ENCODE peak calls at places on chromosome 19, in seven cellular contexts. One of them, this sample, is unnamed.

GRCh38 chr19:49812452-49812996 is 568 bp downstream of the FUZ start:
- DNase-seq in ovary: no peak
- DNase-seq in A549: no peak
- DNase-seq in fibroblast of lung: no peak
- DNase-seq in lung: no peak
- DNase-seq in hepatocyte: no peak
- DNase-seq in psoas muscle: no peak
- DNase-seq in this sample: no peak

GRCh38 chr19:16571689-16572331 is 405 bp downstream of the SLC35E1 start:
- DNase-seq in ovary: peak
- DNase-seq in A549: no peak
- DNase-seq in fibroblast of lung: peak
- DNase-seq in lung: no peak
- DNase-seq in hepatocyte: peak
- DNase-seq in psoas muscle: peak
- DNase-seq in this sample: no peak

GRCh38 chr19:12778020-12778904 is 2.9 kb upstream of the HOOK2 start:
- DNase-seq in ovary: peak
- DNase-seq in A549: no peak
- DNase-seq in fibroblast of lung: peak
- DNase-seq in lung: peak
- DNase-seq in hepatocyte: peak
- DNase-seq in psoas muscle: peak
- DNase-seq in this sample: peak

GRCh38 chr19:7177926-7178325 is 108.4 kb downstream of the ZNF557 start:
- DNase-seq in ovary: no peak
- DNase-seq in A549: no peak
- DNase-seq in fibroblast of lung: no peak
- DNase-seq in lung: no peak
- DNase-seq in hepatocyte: no peak
- DNase-seq in psoas muscle: no peak
- DNase-seq in this sample: no peak

GRCh38 chr19:30036154-30037129 is 94.4 kb downstream of the URI1 start:
- DNase-seq in ovary: no peak
- DNase-seq in A549: no peak
- DNase-seq in fibroblast of lung: no peak
- DNase-seq in lung: no peak
- DNase-seq in hepatocyte: no peak
- DNase-seq in psoas muscle: no peak
- DNase-seq in this sample: no peak

GRCh38 chr19:861756-862528 is 2.5 kb downstream of the CFD start:
- DNase-seq in ovary: peak
- DNase-seq in A549: no peak
- DNase-seq in fibroblast of lung: peak
- DNase-seq in lung: peak
- DNase-seq in hepatocyte: peak
- DNase-seq in psoas muscle: peak
- DNase-seq in this sample: peak

GRCh38 chr19:16069813-16070365 is 6.4 kb upstream of the TPM4 start:
- DNase-seq in ovary: no peak
- DNase-seq in A549: no peak
- DNase-seq in fibroblast of lung: no peak
- DNase-seq in lung: no peak
- DNase-seq in hepatocyte: no peak
- DNase-seq in psoas muscle: no peak
- DNase-seq in this sample: no peak

GRCh38 chr19:46513461-46514236 is 18.0 kb upstream of the PNMA8B start:
- DNase-seq in ovary: peak
- DNase-seq in A549: peak
- DNase-seq in fibroblast of lung: peak
- DNase-seq in lung: peak
- DNase-seq in hepatocyte: peak
- DNase-seq in psoas muscle: peak
- DNase-seq in this sample: peak

GRCh38 chr19:58543826-58544590 is at the start of gene TRIM28:
- DNase-seq in ovary: peak
- DNase-seq in A549: peak
- DNase-seq in fibroblast of lung: peak
- DNase-seq in lung: peak
- DNase-seq in hepatocyte: peak
- DNase-seq in psoas muscle: peak
- DNase-seq in this sample: peak

GRCh38 chr19:29753190-29753933 is 38.3 kb upstream of the C19orf12 start:
- DNase-seq in ovary: no peak
- DNase-seq in A549: no peak
- DNase-seq in fibroblast of lung: no peak
- DNase-seq in lung: no peak
- DNase-seq in hepatocyte: no peak
- DNase-seq in psoas muscle: no peak
- DNase-seq in this sample: no peak

GRCh38 chr19:1445932-1446712 is 3.8 kb upstream of the APC2 start:
- DNase-seq in ovary: no peak
- DNase-seq in A549: peak
- DNase-seq in fibroblast of lung: no peak
- DNase-seq in lung: no peak
- DNase-seq in hepatocyte: peak
- DNase-seq in psoas muscle: no peak
- DNase-seq in this sample: peak

GRCh38 chr19:1173845-1174809 is at the start of gene SBNO2:
- DNase-seq in ovary: peak
- DNase-seq in A549: peak
- DNase-seq in fibroblast of lung: peak
- DNase-seq in lung: peak
- DNase-seq in hepatocyte: peak
- DNase-seq in psoas muscle: peak
- DNase-seq in this sample: peak

GRCh38 chr19:49881186-49881585 is 3.7 kb downstream of the TBC1D17 start:
- DNase-seq in ovary: no peak
- DNase-seq in A549: no peak
- DNase-seq in fibroblast of lung: no peak
- DNase-seq in lung: no peak
- DNase-seq in hepatocyte: no peak
- DNase-seq in psoas muscle: peak
- DNase-seq in this sample: no peak

GRCh38 chr19:12425501-12426274 is 15.1 kb downstream of the ZNF443 start:
- DNase-seq in ovary: no peak
- DNase-seq in A549: no peak
- DNase-seq in fibroblast of lung: no peak
- DNase-seq in lung: no peak
- DNase-seq in hepatocyte: no peak
- DNase-seq in psoas muscle: no peak
- DNase-seq in this sample: no peak

GRCh38 chr19:54462072-54462712 is 1.4 kb downstream of the LENG9 start:
- DNase-seq in ovary: no peak
- DNase-seq in A549: no peak
- DNase-seq in fibroblast of lung: no peak
- DNase-seq in lung: no peak
- DNase-seq in hepatocyte: no peak
- DNase-seq in psoas muscle: peak
- DNase-seq in this sample: no peak

GRCh38 chr19:29098863-29099481 is 114.0 kb downstream of the UQCRFS1 start:
- DNase-seq in ovary: peak
- DNase-seq in A549: peak
- DNase-seq in fibroblast of lung: peak
- DNase-seq in lung: peak
- DNase-seq in hepatocyte: peak
- DNase-seq in psoas muscle: peak
- DNase-seq in this sample: peak

GRCh38 chr19:18206018-18206417 is 2.2 kb upstream of the RAB3A start:
- DNase-seq in ovary: no peak
- DNase-seq in A549: no peak
- DNase-seq in fibroblast of lung: no peak
- DNase-seq in lung: no peak
- DNase-seq in hepatocyte: peak
- DNase-seq in psoas muscle: no peak
- DNase-seq in this sample: no peak
- H3K27ac ChIP-seq in ovary: peak
- H3K27ac ChIP-seq in A549: no peak
- H3K27ac ChIP-seq in fibroblast of lung: peak
- H3K27ac ChIP-seq in lung: peak
- H3K27ac ChIP-seq in hepatocyte: peak
- H3K27ac ChIP-seq in psoas muscle: peak
- H3K27ac ChIP-seq in this sample: peak

GRCh38 chr19:35328851-35329285 is at the start of gene CD22:
- DNase-seq in ovary: no peak
- DNase-seq in A549: no peak
- DNase-seq in fibroblast of lung: no peak
- DNase-seq in lung: no peak
- DNase-seq in hepatocyte: no peak
- DNase-seq in psoas muscle: no peak
- DNase-seq in this sample: no peak

GRCh38 chr19:35329323-35329722 is 336 bp downstream of the CD22 start:
- DNase-seq in ovary: no peak
- DNase-seq in A549: no peak
- DNase-seq in fibroblast of lung: no peak
- DNase-seq in lung: no peak
- DNase-seq in hepatocyte: no peak
- DNase-seq in psoas muscle: no peak
- DNase-seq in this sample: no peak

GRCh38 chr19:35331551-35332214 is 2.7 kb downstream of the CD22 start:
- DNase-seq in ovary: no peak
- DNase-seq in A549: no peak
- DNase-seq in fibroblast of lung: no peak
- DNase-seq in lung: no peak
- DNase-seq in hepatocyte: no peak
- DNase-seq in psoas muscle: no peak
- DNase-seq in this sample: no peak

GRCh38 chr19:35330475-35330874 is 1.5 kb downstream of the CD22 start:
- DNase-seq in ovary: no peak
- DNase-seq in A549: no peak
- DNase-seq in fibroblast of lung: no peak
- DNase-seq in lung: no peak
- DNase-seq in hepatocyte: no peak
- DNase-seq in psoas muscle: no peak
- DNase-seq in this sample: no peak

DNA sequence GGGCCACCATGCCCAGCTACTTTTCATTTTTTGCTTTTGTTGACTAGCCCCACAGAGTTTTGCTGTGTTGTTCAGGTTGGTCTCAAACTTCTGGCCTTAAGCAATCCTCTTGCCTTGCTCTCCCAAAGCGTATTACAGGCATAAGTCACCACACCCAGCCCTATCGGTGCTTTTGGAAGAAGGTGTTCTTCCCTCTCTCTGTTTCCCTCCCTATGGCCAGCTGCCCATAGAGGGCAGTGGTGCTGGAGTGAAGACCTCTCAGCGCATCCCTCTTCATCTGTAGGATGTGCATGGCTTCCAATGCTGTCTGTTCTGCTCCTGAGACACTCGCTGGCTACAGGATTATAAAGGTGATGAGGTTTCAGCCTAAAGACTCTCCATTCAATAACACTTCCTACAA is 1.3 kb upstream of the CD22 start:
- DNase-seq in ovary: no peak
- DNase-seq in A549: peak
- DNase-seq in fibroblast of lung: no peak
- DNase-seq in lung: no peak
- DNase-seq in hepatocyte: no peak
- DNase-seq in psoas muscle: no peak
- DNase-seq in this sample: no peak
- TF ChIP-seq CTCF in ovary: no peak
- TF ChIP-seq CTCF in A549: peak
- TF ChIP-seq CTCF in fibroblast of lung: no peak
- TF ChIP-seq CTCF in lung: no peak
- TF ChIP-seq CTCF in hepatocyte: no peak
- TF ChIP-seq CTCF in psoas muscle: no peak
- TF ChIP-seq CTCF in this sample: no peak

GRCh38 chr19:32336259-32337111 is 8.9 kb upstream of the ZNF507 start:
- DNase-seq in ovary: no peak
- DNase-seq in A549: no peak
- DNase-seq in fibroblast of lung: peak
- DNase-seq in lung: no peak
- DNase-seq in hepatocyte: peak
- DNase-seq in psoas muscle: no peak
- DNase-seq in this sample: no peak

GRCh38 chr19:32333227-32333626 is 12.2 kb upstream of the ZNF507 start:
- DNase-seq in ovary: no peak
- DNase-seq in A549: no peak
- DNase-seq in fibroblast of lung: no peak
- DNase-seq in lung: no peak
- DNase-seq in hepatocyte: no peak
- DNase-seq in psoas muscle: no peak
- DNase-seq in this sample: no peak

GRCh38 chr19:32339988-32340874 is 5.2 kb upstream of the ZNF507 start:
- DNase-seq in ovary: peak
- DNase-seq in A549: peak
- DNase-seq in fibroblast of lung: peak
- DNase-seq in lung: peak
- DNase-seq in hepatocyte: peak
- DNase-seq in psoas muscle: peak
- DNase-seq in this sample: peak

GRCh38 chr19:32342695-32343094 is 2.7 kb upstream of the ZNF507 start:
- DNase-seq in ovary: no peak
- DNase-seq in A549: no peak
- DNase-seq in fibroblast of lung: no peak
- DNase-seq in lung: no peak
- DNase-seq in hepatocyte: no peak
- DNase-seq in psoas muscle: no peak
- DNase-seq in this sample: no peak

GRCh38 chr19:32337176-32337808 is 8.1 kb upstream of the ZNF507 start:
- DNase-seq in ovary: no peak
- DNase-seq in A549: no peak
- DNase-seq in fibroblast of lung: no peak
- DNase-seq in lung: no peak
- DNase-seq in hepatocyte: no peak
- DNase-seq in psoas muscle: no peak
- DNase-seq in this sample: no peak
- H3K27ac ChIP-seq in ovary: no peak
- H3K27ac ChIP-seq in A549: no peak
- H3K27ac ChIP-seq in fibroblast of lung: no peak
- H3K27ac ChIP-seq in lung: no peak
- H3K27ac ChIP-seq in hepatocyte: no peak
- H3K27ac ChIP-seq in psoas muscle: no peak
- H3K27ac ChIP-seq in this sample: no peak

DNA sequence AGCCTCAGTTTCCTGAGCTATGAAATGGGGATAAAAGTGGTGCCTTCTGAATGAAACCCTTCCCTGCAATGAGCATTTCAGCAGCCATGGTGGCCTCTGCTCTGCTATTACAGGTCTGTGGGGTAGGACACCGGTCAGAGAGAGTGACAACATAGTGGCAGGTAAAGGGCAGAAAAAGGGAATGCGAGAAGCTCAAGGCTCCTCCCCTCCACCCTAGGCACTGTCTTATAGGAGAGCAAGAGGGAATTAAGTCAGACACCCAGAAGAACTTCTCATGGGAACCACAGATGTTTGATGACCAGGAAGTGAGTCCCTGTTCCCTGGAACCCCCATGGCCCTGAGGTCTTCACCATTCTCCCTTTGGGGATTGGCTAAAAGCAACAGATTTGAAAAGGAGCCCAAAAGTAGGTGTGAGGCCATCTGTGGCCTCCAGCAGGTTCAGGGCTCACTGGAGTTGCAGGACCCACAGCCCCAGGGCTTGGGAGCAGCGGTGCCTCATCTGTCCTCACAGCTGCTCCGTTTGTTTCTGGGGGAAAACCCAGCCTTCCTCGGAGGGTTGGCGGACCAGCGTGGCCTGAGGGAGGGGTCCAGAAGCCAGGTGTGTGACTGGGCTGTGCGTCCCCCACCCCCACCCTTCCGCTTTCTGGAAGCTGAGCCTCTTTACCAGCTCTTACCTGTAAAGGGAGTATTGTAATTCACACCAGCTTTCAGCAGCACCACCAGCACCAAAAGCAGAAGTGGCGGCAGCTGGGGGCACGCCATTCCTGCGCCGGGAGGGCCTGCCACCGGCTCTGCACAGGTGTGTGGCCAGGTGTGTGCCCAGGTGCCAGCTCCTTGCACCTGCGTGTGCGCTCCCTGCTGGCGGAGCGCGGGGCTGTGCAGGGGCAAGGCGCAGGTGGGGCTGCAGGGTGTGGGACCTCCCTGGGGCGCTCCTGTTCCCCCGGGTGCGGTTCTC is 19.4 kb downstream of the IQCN start:
- DNase-seq in ovary: no peak
- DNase-seq in A549: no peak
- DNase-seq in fibroblast of lung: no peak
- DNase-seq in lung: no peak
- DNase-seq in hepatocyte: no peak
- DNase-seq in psoas muscle: no peak
- DNase-seq in this sample: no peak
- TF ChIP-seq CTCF in ovary: no peak
- TF ChIP-seq CTCF in A549: no peak
- TF ChIP-seq CTCF in fibroblast of lung: no peak
- TF ChIP-seq CTCF in lung: no peak
- TF ChIP-seq CTCF in hepatocyte: peak
- TF ChIP-seq CTCF in psoas muscle: no peak
- TF ChIP-seq CTCF in this sample: peak